ENCODE peak calls at places on chromosomes 5 and 9, in ten cellular contexts. J is brain microvascular endothelial cell, B is sigmoid colon, L is mucosa of gallbladder, A is T-helper 1 cell, T is NCI-H460, I is AG04450, M is ACHN, E is B cell, Y is HTR-8/SVneo. U is an unnamed sample.

GRCh38 chr9:113649054-113649453 is 185.5 kb downstream of the RGS3 start:
- DNase-seq in L (peak), J (no peak), E (no peak), I (no peak), B (peak), T (no peak), A (no peak), M (no peak), Y (no peak), U (peak)

GRCh38 chr5:125487231-125487630 is 740.8 kb upstream of the ZNF608 start:
- DNase-seq in Y (no peak), I (no peak), J (no peak), L (no peak), B (no peak), A (no peak), E (no peak), M (no peak), T (no peak), U (no peak)

GRCh38 chr5:173793677-173794570 is 94.2 kb upstream of the CPEB4 start:
- DNase-seq in A (no peak), I (no peak), M (no peak), E (no peak), T (no peak), Y (no peak), L (peak), B (no peak), J (no peak), U (no peak)

GRCh38 chr5:112353678-112354077 is 65.4 kb downstream of the EPB41L4A start:
- DNase-seq in J (no peak), I (no peak), Y (no peak), M (no peak), L (no peak), T (no peak), E (no peak), B (no peak), A (no peak), U (no peak)

GRCh38 chr5:163893301-163893700 is 387.9 kb downstream of the MAT2B start:
- DNase-seq in Y (no peak), E (no peak), L (no peak), A (no peak), J (no peak), T (no peak), I (no peak), M (no peak), B (no peak), U (no peak)

GRCh38 chr9:106478312-106479099 is 384.5 kb upstream of the ZNF462 start:
- DNase-seq in E (no peak), J (no peak), B (no peak), Y (no peak), I (no peak), T (no peak), A (no peak), M (no peak), L (no peak), U (no peak)

GRCh38 chr9:121298689-121299112 is 30.7 kb downstream of the GSN start:
- DNase-seq in Y (no peak), M (no peak), I (no peak), J (no peak), E (no peak), A (no peak), B (peak), T (no peak), L (no peak), U (no peak)

GRCh38 chr5:157269165-157269671 is 3.3 kb downstream of the CYFIP2 start:
- DNase-seq in E (peak), T (no peak), J (no peak), L (no peak), A (no peak), M (no peak), Y (no peak), B (no peak), I (no peak), U (no peak)